ENCODE peak calls at places on chromosomes 7 and 10, in seven cellular contexts. Q, X, Z, N, V, U and M are unnamed samples.

GRCh38 chr10:61964059-61964709 is 62.7 kb downstream of the ARID5B start:
- DNase-seq in Q (no peak), X (no peak), Z (no peak), N (no peak), V (no peak), U (no peak), M (no peak)

GRCh38 chr7:40749877-40750276 is 615.1 kb downstream of the SUGCT start:
- DNase-seq in Q (no peak), X (no peak), Z (no peak), N (no peak), V (no peak), U (no peak), M (no peak)

GRCh38 chr10:61747341-61747740 is 84.6 kb downstream of the CABCOCO1 start:
- DNase-seq in Q (no peak), X (no peak), Z (no peak), N (no peak), V (no peak), U (no peak), M (no peak)

GRCh38 chr7:88452648-88453047 is 146.0 kb upstream of the STEAP4 start:
- DNase-seq in Q (no peak), X (no peak), Z (no peak), N (no peak), V (no peak), U (no peak), M (no peak)

GRCh38 chr7:96084880-96085551 is 236.9 kb downstream of the SLC25A13 start:
- DNase-seq in Q (no peak), X (no peak), Z (no peak), N (peak; percentile 84), V (no peak), U (no peak), M (no peak)

GRCh38 chr7:50988465-50988864 is 205.8 kb upstream of the GRB10 start:
- DNase-seq in Q (no peak), X (no peak), Z (no peak), N (no peak), V (no peak), U (no peak), M (no peak)

GRCh38 chr10:60414111-60414510 is 24.4 kb upstream of the ANK3 start:
- DNase-seq in Q (no peak), X (no peak), Z (no peak), N (no peak), V (no peak), U (peak; percentile 2), M (no peak)

GRCh38 chr10:2120781-2121180 is 383.5 kb upstream of the ADARB2 start:
- DNase-seq in Q (no peak), X (no peak), Z (no peak), N (no peak), V (no peak), U (no peak), M (no peak)

GRCh38 chr10:49803988-49804387 is 41.9 kb upstream of the OGDHL start:
- DNase-seq in Q (no peak), X (no peak), Z (no peak), N (no peak), V (no peak), U (no peak), M (no peak)

GRCh38 chr7:90516257-90516656 is 46.8 kb downstream of the PTTG1IP2 start:
- DNase-seq in Q (no peak), X (no peak), Z (no peak), N (no peak), V (no peak), U (no peak), M (no peak)

GRCh38 chr7:44348300-44348699 is 22.9 kb upstream of the CAMK2B start:
- DNase-seq in Q (no peak), X (no peak), Z (no peak), N (no peak), V (no peak), U (peak; percentile 69), M (no peak)

GRCh38 chr7:151174246-151175046 is 7.0 kb upstream of the GBX1 start:
- DNase-seq in Q (peak; percentile 83), X (no peak), Z (peak; percentile 84), N (peak; percentile 23), V (peak; percentile 87), U (peak; percentile 87), M (peak; percentile 76)

GRCh38 chr7:46109447-46109846 is 188.4 kb upstream of the IGFBP3 start:
- DNase-seq in Q (no peak), X (no peak), Z (no peak), N (no peak), V (no peak), U (no peak), M (no peak)

GRCh38 chr7:151468214-151469023 is 28.5 kb upstream of the CRYGN start:
- DNase-seq in Q (no peak), X (no peak), Z (no peak), N (no peak), V (peak; percentile 78), U (peak; percentile 99), M (no peak)

GRCh38 chr7:77753173-77753572 is 45.1 kb downstream of the TMEM60 start:
- DNase-seq in Q (no peak), X (no peak), Z (no peak), N (no peak), V (no peak), U (no peak), M (no peak)

GRCh38 chr7:100589341-100589935 is 3.3 kb downstream of the FBXO24 start:
- DNase-seq in Q (no peak), X (no peak), Z (no peak), N (no peak), V (peak; percentile 59), U (no peak), M (no peak)

GRCh38 chr7:132145466-132145865 is 430.8 kb downstream of the PLXNA4 start:
- DNase-seq in Q (no peak), X (no peak), Z (no peak), N (peak; percentile 87), V (peak; percentile 72), U (peak; percentile 42), M (no peak)

GRCh38 chr7:27652518-27652917 is 10.2 kb downstream of the HIBADH start:
- DNase-seq in Q (no peak), X (no peak), Z (no peak), N (no peak), V (no peak), U (peak; percentile 87), M (no peak)

GRCh38 chr10:19652750-19653149 is 163.5 kb upstream of the PLXDC2 start:
- DNase-seq in Q (no peak), X (no peak), Z (no peak), N (no peak), V (no peak), U (no peak), M (no peak)

GRCh38 chr7:20785211-20786048 is 1.3 kb downstream of the SP8 start:
- DNase-seq in Q (no peak), X (no peak), Z (no peak), N (no peak), V (no peak), U (peak; percentile 40), M (no peak)

GRCh38 chr10:85650791-85651506 is 715.6 kb downstream of the GRID1 start:
- DNase-seq in Q (no peak), X (no peak), Z (no peak), N (no peak), V (no peak), U (no peak), M (no peak)

GRCh38 chr10:70551971-70552422 is 50.5 kb downstream of the PRF1 start:
- DNase-seq in Q (no peak), X (no peak), Z (no peak), N (no peak), V (peak; percentile 53), U (no peak), M (no peak)

GRCh38 chr10:60291354-60291930 is 98.2 kb downstream of the ANK3 start:
- DNase-seq in Q (no peak), X (no peak), Z (no peak), N (no peak), V (no peak), U (no peak), M (no peak)

GRCh38 chr7:33909755-33910154 is 4.4 kb downstream of the BMPER start:
- DNase-seq in Q (no peak), X (no peak), Z (no peak), N (no peak), V (no peak), U (no peak), M (no peak)

GRCh38 chr10:62239994-62240393 is 28.6 kb downstream of the RTKN2 start:
- DNase-seq in Q (no peak), X (no peak), Z (no peak), N (no peak), V (peak; percentile 14), U (no peak), M (no peak)

GRCh38 chr7:31372538-31372937 is 32.0 kb upstream of the NEUROD6 start:
- DNase-seq in Q (no peak), X (no peak), Z (no peak), N (no peak), V (no peak), U (no peak), M (no peak)